ENCODE peak calls at places on chromosomes 2 and 18, in ten cellular contexts. N is choroid plexus epithelial cell; I is activated T-cell treated with anti-CD3 and anti-CD28 coated beads, Interleukin-2, amount 50 U/mL, for 4 hours; E is stimulated activated CD4-positive, alpha-beta T cell treated with anti-CD3 and anti-CD28 coated beads, Interleukin-15, amount 100 ng/mL, for 24 hours; O is astrocyte; M is stimulated activated CD8-positive, alpha-beta memory T cell treated with anti-CD3 and anti-CD28 coated beads, Interleukin-2, amount 100 ng/mL, for 48 hours; D is NCI-H748 treated with DMSO at 0.1 percent for 48 hours; X is esophagus squamous epithelium; Q is upper lobe of right lung; F is GM12865. Z is an unnamed sample.

GRCh38 chr2:50786345-50786744 is 245.6 kb downstream of the NRXN1 start:
- DNase-seq in Q (no peak), X (no peak), M (no peak), E (no peak), O (no peak), I (no peak), F (no peak), D (no peak), N (no peak), Z (no peak)

GRCh38 chr2:199757466-199757865 is 93.5 kb downstream of the FTCDNL1 start:
- DNase-seq in X (no peak), E (no peak), N (no peak), O (peak; percentile 3), Q (peak; percentile 70), F (no peak), I (no peak), M (no peak), D (no peak), Z (peak; percentile 27)

GRCh38 chr2:142877265-142877756 is at the start of gene KYNU:
- DNase-seq in I (no peak), Q (no peak), N (peak; percentile 64), O (no peak), F (peak; percentile 77), E (no peak), M (no peak), D (no peak), X (no peak), Z (no peak)

GRCh38 chr18:10040287-10041011 is 126.6 kb downstream of the VAPA start:
- DNase-seq in F (no peak), I (no peak), M (no peak), D (no peak), E (no peak), X (no peak), Q (no peak), O (no peak), N (peak; percentile 64), Z (no peak)

GRCh38 chr2:156784034-156784433 is 347.9 kb downstream of the GPD2 start:
- DNase-seq in F (no peak), O (no peak), D (no peak), M (no peak), Q (no peak), E (no peak), I (no peak), X (no peak), N (no peak), Z (peak; percentile 20)

GRCh38 chr2:26033270-26033768 is 565 bp upstream of the RAB10 start:
- DNase-seq in O (peak; percentile 73), E (no peak), F (peak; percentile 86), X (peak; percentile 72), I (no peak), M (no peak), Q (no peak), D (peak; percentile 93), N (peak; percentile 89), Z (no peak)

GRCh38 chr2:198296665-198297308 is 492.4 kb downstream of the PLCL1 start:
- DNase-seq in M (peak; percentile 6), I (peak; percentile 50), F (peak; percentile 67), O (peak; percentile 15), N (peak; percentile 67), D (peak; percentile 73), X (no peak), E (peak; percentile 65), Q (no peak), Z (peak; percentile 69)

GRCh38 chr2:27897755-27898154 is 7.2 kb downstream of the BABAM2 start:
- DNase-seq in I (no peak), D (no peak), E (no peak), Q (no peak), X (no peak), N (no peak), F (no peak), O (no peak), M (no peak), Z (no peak)

GRCh38 chr2:215832791-215833190 is 180.6 kb downstream of the MREG start:
- DNase-seq in Q (no peak), F (no peak), N (no peak), E (no peak), M (no peak), X (no peak), I (no peak), O (no peak), D (no peak), Z (no peak)

GRCh38 chr2:172736419-172737174 is 952 bp downstream of the RAPGEF4 start:
- DNase-seq in Q (no peak), N (no peak), D (no peak), E (peak; percentile 4), X (no peak), I (no peak), F (no peak), M (no peak), O (no peak), Z (no peak)

GRCh38 chr2:71100195-71100964 is 29.6 kb downstream of the MCEE start:
- DNase-seq in I (peak; percentile 31), X (no peak), F (peak; percentile 58), O (peak; percentile 43), M (peak; percentile 7), N (peak; percentile 85), E (peak; percentile 68), Q (peak; percentile 71), D (peak; percentile 21), Z (no peak)

GRCh38 chr2:33292981-33293586 is 183.4 kb upstream of the RASGRP3 start:
- DNase-seq in E (no peak), X (no peak), F (peak; percentile 24), Q (no peak), I (no peak), O (peak; percentile 61), N (peak; percentile 70), M (no peak), D (peak; percentile 88), Z (no peak)

GRCh38 chr2:102335871-102336366 is 19.7 kb upstream of the IL18R1 start:
- DNase-seq in F (no peak), O (no peak), E (no peak), X (no peak), M (no peak), Q (no peak), N (peak; percentile 58), D (no peak), I (no peak), Z (no peak)

GRCh38 chr18:36387296-36387695 is 89.8 kb downstream of the FHOD3 start:
- DNase-seq in Q (no peak), E (no peak), M (no peak), O (no peak), D (no peak), I (no peak), F (no peak), N (no peak), X (no peak), Z (no peak)

GRCh38 chr2:70795164-70795995 is 4.9 kb upstream of the FIGLA start:
- DNase-seq in M (no peak), X (no peak), D (no peak), I (no peak), Q (no peak), N (no peak), F (no peak), O (no peak), E (no peak), Z (no peak)

GRCh38 chr2:38522754-38523349 is 79.9 kb downstream of the HNRNPLL start:
- DNase-seq in O (no peak), Q (no peak), D (peak; percentile 24), N (peak; percentile 21), F (no peak), E (no peak), X (no peak), I (no peak), M (no peak), Z (no peak)

GRCh38 chr2:103959174-103960125 is 894.5 kb upstream of the POU3F3 start:
- DNase-seq in O (peak; percentile 12), N (peak; percentile 40), E (no peak), X (peak; percentile 0), M (no peak), Q (no peak), D (peak; percentile 28), I (no peak), F (peak; percentile 11), Z (peak; percentile 24)

GRCh38 chr18:12399231-12399630 is 8.5 kb upstream of the PRELID3A start:
- DNase-seq in Q (no peak), X (no peak), I (no peak), F (no peak), N (no peak), D (no peak), E (no peak), O (no peak), M (no peak), Z (no peak)

GRCh38 chr2:226888378-226888915 is 52.6 kb downstream of the RHBDD1 start:
- DNase-seq in M (no peak), E (no peak), I (no peak), N (peak; percentile 19), X (no peak), D (no peak), O (no peak), F (no peak), Q (no peak), Z (no peak)

GRCh38 chr18:48994926-48995835 is 44.4 kb upstream of the SMAD7 start:
- DNase-seq in X (no peak), I (no peak), D (no peak), Q (no peak), O (no peak), F (no peak), M (no peak), N (no peak), E (no peak), Z (no peak)

GRCh38 chr2:56263876-56264275 is 80.1 kb downstream of the CCDC85A start:
- DNase-seq in E (no peak), D (no peak), O (no peak), X (no peak), I (no peak), F (no peak), Q (no peak), M (no peak), N (no peak), Z (no peak)

GRCh38 chr2:113167115-113167932 is 6.4 kb upstream of the PSD4 start:
- DNase-seq in E (peak; percentile 67), N (no peak), I (peak; percentile 24), F (no peak), M (no peak), Q (peak; percentile 78), O (no peak), D (no peak), X (no peak), Z (peak; percentile 88)

GRCh38 chr2:55511508-55512124 is 7.9 kb upstream of the CFAP36 start:
- DNase-seq in D (no peak), X (no peak), F (no peak), Q (no peak), M (no peak), I (no peak), E (no peak), N (peak; percentile 66), O (no peak), Z (no peak)

GRCh38 chr2:20217041-20217970 is 7.6 kb downstream of the SDC1 start:
- DNase-seq in Q (peak; percentile 90), M (no peak), N (no peak), E (no peak), D (no peak), X (no peak), O (peak; percentile 30), I (no peak), F (no peak), Z (peak; percentile 33)

GRCh38 chr2:150008901-150009300 is 421.3 kb upstream of the MMADHC start:
- DNase-seq in D (no peak), O (no peak), Q (no peak), X (no peak), N (no peak), M (no peak), E (no peak), I (no peak), F (no peak), Z (no peak)